ENCODE peak calls at places on chromosome 1, in ten cellular contexts. K is chondrocyte, Z is osteoblast, U is pancreas, O is fibroblast of lung, I is GM12865, V is AG08396, G is endothelial cell, B is GM12891, Y is hippocampal formation. E is an unnamed sample.

GRCh38 chr1:184483101-184483813 is 96.4 kb downstream of the C1orf21 start:
- DNase-seq in Z (peak), I (peak), O (peak), V (peak), Y (no peak), U (peak), B (no peak), K (no peak), G (no peak), E (no peak)

GRCh38 chr1:116286541-116286971 is 86.5 kb upstream of the ATP1A1 start:
- DNase-seq in U (no peak), Z (no peak), I (peak), O (peak), B (no peak), V (peak), K (no peak), Y (no peak), G (no peak), E (no peak)

GRCh38 chr1:90795396-90795795 is 78.3 kb upstream of the BARHL2 start:
- DNase-seq in Z (no peak), Y (no peak), V (no peak), K (no peak), G (no peak), B (no peak), O (no peak), I (no peak), U (no peak), E (no peak)

GRCh38 chr1:84907095-84907827 is 14.3 kb upstream of the LPAR3 start:
- DNase-seq in B (no peak), Y (no peak), I (no peak), K (no peak), V (no peak), G (no peak), Z (no peak), U (no peak), O (no peak), E (peak)

GRCh38 chr1:244603498-244603897 is 49.4 kb upstream of the DESI2 start:
- DNase-seq in V (peak), K (no peak), U (no peak), Y (no peak), Z (no peak), I (peak), G (no peak), O (peak), B (peak), E (peak)

GRCh38 chr1:175920401-175920800 is 177.0 kb upstream of the TNR start:
- DNase-seq in B (no peak), U (no peak), Y (no peak), G (no peak), I (no peak), Z (no peak), O (no peak), V (no peak), K (no peak), E (no peak)

GRCh38 chr1:37177230-37177864 is 143.0 kb upstream of the GRIK3 start:
- DNase-seq in V (no peak), I (peak), K (no peak), Y (no peak), B (peak), O (no peak), G (peak), U (no peak), Z (no peak), E (peak)

GRCh38 chr1:47637111-47637685 is 199.4 kb downstream of the FOXD2 start:
- DNase-seq in K (no peak), I (no peak), B (no peak), U (no peak), V (no peak), Y (no peak), G (no peak), Z (peak), O (no peak), E (no peak)

GRCh38 chr1:156677616-156678596 is 699 bp upstream of the NES start:
- DNase-seq in B (no peak), Y (peak), Z (peak), U (no peak), V (peak), O (peak), K (no peak), G (peak), I (peak), E (peak)

GRCh38 chr1:234647245-234647644 is 37.3 kb upstream of the IRF2BP2 start:
- DNase-seq in V (no peak), B (no peak), I (peak), K (no peak), U (peak), O (no peak), Z (no peak), G (no peak), Y (no peak), E (no peak)

GRCh38 chr1:21383785-21384401 is 56.0 kb upstream of the NBPF3 start:
- DNase-seq in I (peak), V (no peak), Y (no peak), U (no peak), O (no peak), Z (no peak), B (no peak), G (no peak), K (no peak), E (no peak)

GRCh38 chr1:8026976-8027747 is 1.1 kb upstream of the ERRFI1 start:
- DNase-seq in Z (peak), O (peak), G (no peak), B (no peak), V (peak), I (no peak), U (peak), Y (no peak), K (no peak), E (peak)

GRCh38 chr1:5551274-5551966 is 440.8 kb downstream of the NPHP4 start:
- DNase-seq in Z (no peak), B (no peak), G (no peak), K (no peak), V (no peak), I (no peak), U (no peak), Y (no peak), O (no peak), E (no peak)

GRCh38 chr1:214500349-214501055 is 50.9 kb downstream of the PTPN14 start:
- DNase-seq in U (no peak), I (no peak), Y (no peak), Z (no peak), B (no peak), O (no peak), V (no peak), K (no peak), G (no peak), E (no peak)

GRCh38 chr1:20469406-20470076 is 16.5 kb downstream of the CAMK2N1 start:
- DNase-seq in Z (peak), Y (no peak), O (peak), B (no peak), V (no peak), U (no peak), I (no peak), G (no peak), K (no peak), E (peak)

GRCh38 chr1:152912471-152912870 is 4.1 kb downstream of the IVL start:
- DNase-seq in U (no peak), O (no peak), K (no peak), I (no peak), Z (no peak), G (no peak), Y (no peak), B (no peak), V (no peak), E (no peak)

GRCh38 chr1:41639332-41639936 is 155.0 kb upstream of the EDN2 start:
- DNase-seq in G (no peak), Z (peak), Y (peak), U (no peak), V (peak), O (peak), B (no peak), I (peak), K (no peak), E (no peak)

GRCh38 chr1:33086384-33086850 is 5.5 kb downstream of the AZIN2 start:
- DNase-seq in O (peak), Z (peak), K (no peak), B (no peak), U (peak), Y (peak), V (peak), I (peak), G (peak), E (peak)

GRCh38 chr1:155127672-155128468 is at the start of gene EFNA1:
- DNase-seq in I (no peak), G (peak), K (no peak), Y (peak), U (peak), B (no peak), Z (peak), V (peak), O (peak), E (peak)

GRCh38 chr1:97826820-97827219 is 94.0 kb downstream of the DPYD start:
- DNase-seq in G (no peak), U (no peak), B (no peak), Y (no peak), K (no peak), V (no peak), O (no peak), I (no peak), Z (no peak), E (no peak)

GRCh38 chr1:161940866-161941591 is 82.6 kb downstream of the OLFML2B start:
- DNase-seq in Z (peak), O (peak), V (no peak), B (no peak), K (no peak), I (no peak), Y (no peak), U (no peak), G (no peak), E (no peak)

GRCh38 chr1:109535971-109536491 is 3.6 kb upstream of the GPR61 start:
- DNase-seq in Z (peak), O (no peak), G (no peak), V (no peak), K (no peak), U (no peak), I (no peak), B (no peak), Y (peak), E (no peak)

GRCh38 chr1:201222125-201222524 is 31.5 kb downstream of the IGFN1 start:
- DNase-seq in V (no peak), K (no peak), B (no peak), I (no peak), O (no peak), G (no peak), Y (no peak), Z (no peak), U (no peak), E (no peak)

GRCh38 chr1:24149854-24150227 is 6.9 kb upstream of the IL22RA1 start:
- DNase-seq in K (no peak), V (peak), Z (peak), I (no peak), G (no peak), B (no peak), O (peak), U (no peak), Y (no peak), E (peak)

GRCh38 chr1:52002038-52002917 is 11.8 kb upstream of the RAB3B start:
- DNase-seq in I (peak), V (peak), O (peak), Y (no peak), U (no peak), Z (peak), K (no peak), B (peak), G (peak), E (peak)

GRCh38 chr1:61287014-61287413 is 204.7 kb downstream of the NFIA start:
- DNase-seq in K (no peak), G (no peak), O (no peak), Y (no peak), B (no peak), Z (peak), U (no peak), I (no peak), V (peak), E (no peak)

GRCh38 chr1:7448986-7449385 is 322.1 kb upstream of the VAMP3 start:
- DNase-seq in O (no peak), Z (no peak), B (no peak), I (no peak), Y (no peak), V (no peak), G (no peak), U (no peak), K (no peak), E (no peak)

GRCh38 chr1:165408518-165408917 is 36.4 kb downstream of the RXRG start:
- DNase-seq in Z (no peak), Y (no peak), G (peak), U (no peak), B (no peak), I (peak), O (peak), V (peak), K (no peak), E (peak)

GRCh38 chr1:218424528-218424927 is 79.4 kb downstream of the TGFB2 start:
- DNase-seq in I (no peak), Z (no peak), V (no peak), U (no peak), B (no peak), O (no peak), G (no peak), K (no peak), Y (no peak), E (no peak)

GRCh38 chr1:59514061-59514909 is 217.4 kb downstream of the FGGY start:
- DNase-seq in V (no peak), O (no peak), G (no peak), I (no peak), K (no peak), U (no peak), B (no peak), Y (no peak), Z (no peak), E (no peak)

GRCh38 chr1:62800825-62801306 is 16.9 kb downstream of the ATG4C start:
- DNase-seq in G (no peak), U (no peak), Y (no peak), Z (no peak), V (no peak), B (peak), O (peak), I (peak), K (no peak), E (no peak)

GRCh38 chr1:59595774-59596173 is 219.0 kb upstream of the HOOK1 start:
- DNase-seq in Z (no peak), K (no peak), Y (no peak), V (peak), G (no peak), O (peak), I (no peak), B (no peak), U (no peak), E (no peak)

GRCh38 chr1:15056515-15057285 is 96.8 kb upstream of the TMEM51 start:
- DNase-seq in B (no peak), K (no peak), V (peak), Z (peak), O (peak), U (no peak), G (no peak), Y (no peak), I (no peak), E (peak)

GRCh38 chr1:11187000-11187399 is 2.2 kb upstream of the ANGPTL7 start:
- DNase-seq in I (no peak), O (no peak), K (no peak), Y (no peak), B (no peak), V (no peak), G (no peak), Z (no peak), U (no peak), E (no peak)

GRCh38 chr1:25774921-25775774 is 24.8 kb upstream of the SELENON start:
- DNase-seq in Z (peak), I (peak), Y (no peak), O (no peak), G (no peak), B (no peak), V (no peak), K (no peak), U (no peak), E (no peak)

GRCh38 chr1:2300004-2300771 is 72.1 kb downstream of the SKI start:
- DNase-seq in O (no peak), G (no peak), Z (no peak), I (peak), K (no peak), Y (no peak), B (peak), U (no peak), V (no peak), E (no peak)

GRCh38 chr1:202154766-202155477 is 5.5 kb downstream of the PTPN7 start:
- DNase-seq in K (no peak), G (peak), Z (peak), U (no peak), I (peak), V (peak), Y (no peak), O (peak), B (no peak), E (peak)

GRCh38 chr1:205293350-205294074 is 28.0 kb downstream of the NUAK2 start:
- DNase-seq in U (no peak), I (no peak), G (no peak), Y (no peak), Z (peak), K (no peak), V (no peak), B (no peak), O (no peak), E (no peak)

GRCh38 chr1:158290571-158290935 is 830 bp downstream of the CD1C start:
- DNase-seq in Z (no peak), Y (no peak), U (no peak), B (no peak), G (no peak), K (no peak), V (no peak), O (no peak), I (no peak), E (no peak)

GRCh38 chr1:67888707-67889106 is 55.4 kb upstream of the GNG12 start:
- DNase-seq in I (no peak), Z (peak), B (no peak), O (no peak), G (no peak), K (no peak), V (peak), Y (no peak), U (no peak), E (no peak)

E was measured in ACHN.